ENCODE peak calls at places on chromosomes 11 and 22, in five cellular contexts. I is fibroblast of lung, R is GM06990, G is fibroblast of mammary gland, S is osteoblast. U is an unnamed sample.

GRCh38 chr11:118834428-118835028 is 43.6 kb upstream of the DDX6 start:
- DNase-seq in I (no peak), R (no peak), G (peak), S (peak), U (no peak)

GRCh38 chr11:125923633-125924032 is 19.3 kb downstream of the DDX25 start:
- DNase-seq in I (no peak), R (no peak), G (no peak), S (no peak), U (no peak)

GRCh38 chr11:4610258-4610935 is 2.4 kb upstream of the TRIM68 start:
- DNase-seq in I (no peak), R (no peak), G (no peak), S (peak), U (no peak)

GRCh38 chr11:45993438-45994064 is 71.1 kb downstream of the LARGE2 start:
- DNase-seq in I (peak), R (no peak), G (peak), S (no peak), U (no peak)

GRCh38 chr11:95084509-95084908 is 5.1 kb upstream of the ENDOD1 start:
- DNase-seq in I (peak), R (no peak), G (peak), S (peak), U (no peak)

GRCh38 chr11:60769273-60769672 is 12.6 kb downstream of the MS4A15 start:
- DNase-seq in I (no peak), R (no peak), G (no peak), S (peak), U (no peak)

GRCh38 chr22:37018086-37018814 is 997 bp downstream of the TST start:
- DNase-seq in I (no peak), R (no peak), G (no peak), S (peak), U (no peak)

GRCh38 chr11:725624-726202 is 19.7 kb downstream of the EPS8L2 start:
- DNase-seq in I (no peak), R (no peak), G (no peak), S (no peak), U (no peak)

GRCh38 chr22:31956360-31956759 is 12.0 kb downstream of the YWHAH start:
- DNase-seq in I (no peak), R (no peak), G (no peak), S (no peak), U (peak)

GRCh38 chr11:66448523-66448922 is 9.9 kb upstream of the MRPL11 start:
- DNase-seq in I (no peak), R (no peak), G (no peak), S (no peak), U (no peak)

GRCh38 chr22:36253523-36254490 is 874 bp downstream of the APOL1 start:
- DNase-seq in I (no peak), R (no peak), G (peak), S (no peak), U (no peak)

GRCh38 chr22:35072939-35073338 is 7.0 kb downstream of the ISX start:
- DNase-seq in I (peak), R (no peak), G (peak), S (no peak), U (no peak)

GRCh38 chr11:115170133-115170815 is 333.9 kb downstream of the CADM1 start:
- DNase-seq in I (no peak), R (no peak), G (peak), S (no peak), U (no peak)
- TF ChIP-seq CTCF in I (peak), R (peak), G (peak), S (peak), U (peak)

DNA sequence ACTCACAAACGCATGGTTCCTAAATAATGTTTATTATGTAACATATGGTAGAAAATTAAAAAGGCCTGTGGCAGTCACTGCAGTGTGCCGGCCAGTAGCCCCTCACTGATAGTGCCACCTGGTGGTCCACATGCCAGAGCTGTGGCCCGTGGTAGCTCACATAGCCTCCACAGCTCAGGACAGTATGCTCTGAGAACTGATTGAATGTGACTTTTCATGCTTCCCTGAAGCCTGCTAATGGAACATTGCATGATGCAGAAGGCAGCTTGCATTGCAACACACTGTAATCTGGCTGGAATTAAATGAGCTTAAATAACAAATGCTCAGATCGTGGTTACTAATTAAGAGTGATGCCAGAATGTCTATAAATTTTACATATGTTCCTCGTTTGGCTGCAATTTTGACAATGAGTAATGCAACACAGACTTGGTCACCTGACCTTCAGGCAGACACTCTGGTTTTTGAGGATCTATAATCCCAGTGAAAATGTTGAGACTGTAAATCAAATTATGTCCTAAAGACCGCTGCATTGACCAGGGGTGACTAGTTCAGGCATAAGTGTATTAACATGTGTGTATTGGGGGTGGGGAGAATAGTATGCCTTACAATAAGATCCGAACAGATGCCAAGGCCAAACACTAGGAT is 566.4 kb downstream of the METTL15 start:
- DNase-seq in I (peak), R (no peak), G (peak), S (peak), U (no peak)
- TF ChIP-seq CTCF in I (peak), R (peak), G (peak), S (peak), U (peak)

GRCh38 chr11:133530501-133530835 is 1.8 kb downstream of the OPCML start:
- DNase-seq in I (no peak), R (no peak), G (no peak), S (no peak), U (no peak)
- TF ChIP-seq CTCF in I (no peak), R (peak), G (no peak), S (no peak), U (no peak)

GRCh38 chr22:24323695-24324094 is 53.1 kb downstream of the SPECC1L start:
- DNase-seq in I (no peak), R (no peak), G (peak), S (no peak), U (no peak)

GRCh38 chr22:24323233-24323632 is 52.6 kb downstream of the SPECC1L start:
- DNase-seq in I (no peak), R (no peak), G (no peak), S (no peak), U (no peak)

GRCh38 chr22:24326266-24326665 is 55.6 kb downstream of the SPECC1L start:
- DNase-seq in I (no peak), R (no peak), G (no peak), S (no peak), U (no peak)

GRCh38 chr22:24324137-24324536 is 53.5 kb downstream of the SPECC1L start:
- DNase-seq in I (no peak), R (no peak), G (no peak), S (no peak), U (no peak)

GRCh38 chr22:24325105-24325757 is 54.6 kb downstream of the SPECC1L start:
- DNase-seq in I (peak), R (peak), G (peak), S (peak), U (no peak)
- TF ChIP-seq CTCF in I (peak), R (peak), G (peak), S (peak), U (peak)

GRCh38 chr22:44099696-44100095 is 75.6 kb downstream of the PARVB start:
- DNase-seq in I (no peak), R (no peak), G (no peak), S (peak), U (peak)
- TF ChIP-seq CTCF in I (no peak), R (no peak), G (no peak), S (no peak), U (no peak)

DNA sequence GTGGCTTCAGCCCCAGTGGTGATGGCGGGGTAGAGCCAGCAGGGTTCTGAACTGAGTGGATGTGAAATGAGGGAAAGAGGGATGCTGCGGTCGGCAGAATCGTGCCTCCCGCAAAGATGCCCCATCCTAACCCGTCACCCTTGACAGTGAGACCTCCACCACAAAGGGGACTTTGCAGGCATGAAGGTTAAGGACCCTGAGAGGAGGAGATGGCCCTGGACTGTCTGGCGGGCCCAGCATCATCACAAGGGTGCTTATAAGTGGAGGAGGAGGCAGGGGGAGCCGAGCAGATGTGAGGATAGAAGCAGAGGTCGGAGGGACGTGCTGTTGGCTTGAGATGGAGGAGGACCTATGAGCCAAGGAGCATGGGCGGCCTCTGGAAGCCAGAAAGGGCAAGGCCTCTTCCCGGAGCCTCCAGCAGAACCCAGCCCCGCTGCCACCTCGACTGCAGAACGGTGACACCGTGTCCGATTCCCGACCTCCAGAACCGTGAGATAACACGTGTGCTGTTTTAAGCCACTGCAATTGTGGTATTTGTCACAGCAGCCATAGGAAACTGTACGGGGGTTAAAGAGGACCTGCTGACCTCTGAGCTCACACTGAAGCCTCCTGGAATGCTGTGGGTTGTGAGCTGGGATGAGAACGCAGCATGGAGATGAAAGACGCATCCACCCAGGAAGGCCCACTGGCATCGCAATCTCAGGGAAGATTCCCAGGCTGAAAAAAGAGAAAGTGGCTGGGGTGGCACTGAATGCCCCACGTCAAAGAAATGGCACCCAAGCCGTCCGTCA is 10.9 kb downstream of the LINC01488 start:
- DNase-seq in I (peak), R (no peak), G (peak), S (peak), U (peak)
- TF ChIP-seq CTCF in I (no peak), R (no peak), G (no peak), S (no peak), U (no peak)